ENCODE peak calls at places on chromosomes 2 and 18, in nine cellular contexts. One of them, this sample, is unnamed. For H3K4me1 and H3K27me3, the result is how much of the 10 kb centered on the place peaks cover.

GRCh38 chr18:67302043-67302442 is 214.5 kb downstream of the DSEL start:
- DNase-seq in heart left ventricle: no peak
- DNase-seq in CD8-positive, alpha-beta T cell: no peak
- DNase-seq in ascending aorta: no peak
- DNase-seq in Panc1: no peak
- DNase-seq in upper lobe of left lung: no peak
- DNase-seq in endothelial cell of umbilical vein: peak
- DNase-seq in lower lobe of right lung: no peak
- DNase-seq in adrenal gland: no peak
- DNase-seq in this sample: no peak

GRCh38 chr2:220104871-220105351 is 477.5 kb downstream of the SLC4A3 start:
- DNase-seq in lower lobe of right lung: no peak
- DNase-seq in upper lobe of left lung: no peak
- DNase-seq in endothelial cell of umbilical vein: no peak
- DNase-seq in adrenal gland: no peak
- DNase-seq in heart left ventricle: peak
- DNase-seq in Panc1: no peak
- DNase-seq in CD8-positive, alpha-beta T cell: no peak
- DNase-seq in ascending aorta: no peak
- DNase-seq in this sample: no peak

GRCh38 chr2:101787097-101787496 is 89.6 kb downstream of the MAP4K4 start:
- DNase-seq in ascending aorta: no peak
- DNase-seq in heart left ventricle: no peak
- DNase-seq in lower lobe of right lung: no peak
- DNase-seq in adrenal gland: no peak
- DNase-seq in Panc1: no peak
- DNase-seq in CD8-positive, alpha-beta T cell: no peak
- DNase-seq in endothelial cell of umbilical vein: no peak
- DNase-seq in upper lobe of left lung: no peak
- DNase-seq in this sample: no peak

GRCh38 chr2:69936913-69937312 is 22.0 kb downstream of the MXD1 start:
- DNase-seq in heart left ventricle: no peak
- DNase-seq in ascending aorta: no peak
- DNase-seq in endothelial cell of umbilical vein: peak
- DNase-seq in adrenal gland: no peak
- DNase-seq in Panc1: no peak
- DNase-seq in lower lobe of right lung: no peak
- DNase-seq in upper lobe of left lung: peak
- DNase-seq in CD8-positive, alpha-beta T cell: no peak
- DNase-seq in this sample: no peak

GRCh38 chr2:176536739-176537138 is 267.5 kb downstream of the MTX2 start:
- DNase-seq in adrenal gland: no peak
- DNase-seq in heart left ventricle: no peak
- DNase-seq in lower lobe of right lung: no peak
- DNase-seq in Panc1: no peak
- DNase-seq in upper lobe of left lung: no peak
- DNase-seq in ascending aorta: no peak
- DNase-seq in endothelial cell of umbilical vein: no peak
- DNase-seq in CD8-positive, alpha-beta T cell: no peak
- DNase-seq in this sample: no peak

GRCh38 chr18:37304012-37304680 is 261.5 kb downstream of the CELF4 start:
- DNase-seq in lower lobe of right lung: no peak
- DNase-seq in CD8-positive, alpha-beta T cell: no peak
- DNase-seq in heart left ventricle: no peak
- DNase-seq in ascending aorta: no peak
- DNase-seq in upper lobe of left lung: no peak
- DNase-seq in endothelial cell of umbilical vein: no peak
- DNase-seq in adrenal gland: no peak
- DNase-seq in Panc1: no peak
- DNase-seq in this sample: no peak

GRCh38 chr18:26901020-26901419 is 35.5 kb upstream of the AQP4 start:
- DNase-seq in heart left ventricle: no peak
- DNase-seq in ascending aorta: no peak
- DNase-seq in upper lobe of left lung: no peak
- DNase-seq in lower lobe of right lung: no peak
- DNase-seq in CD8-positive, alpha-beta T cell: no peak
- DNase-seq in endothelial cell of umbilical vein: no peak
- DNase-seq in adrenal gland: no peak
- DNase-seq in Panc1: no peak
- DNase-seq in this sample: no peak

GRCh38 chr2:206718296-206718695 is at the start of gene DYTN:
- DNase-seq in endothelial cell of umbilical vein: no peak
- DNase-seq in lower lobe of right lung: no peak
- DNase-seq in ascending aorta: no peak
- DNase-seq in Panc1: no peak
- DNase-seq in upper lobe of left lung: no peak
- DNase-seq in heart left ventricle: no peak
- DNase-seq in CD8-positive, alpha-beta T cell: no peak
- DNase-seq in adrenal gland: no peak
- DNase-seq in this sample: no peak

GRCh38 chr2:187917535-187917934 is 363.3 kb upstream of the TFPI start:
- DNase-seq in adrenal gland: no peak
- DNase-seq in CD8-positive, alpha-beta T cell: no peak
- DNase-seq in ascending aorta: no peak
- DNase-seq in Panc1: no peak
- DNase-seq in upper lobe of left lung: no peak
- DNase-seq in heart left ventricle: no peak
- DNase-seq in endothelial cell of umbilical vein: no peak
- DNase-seq in lower lobe of right lung: no peak
- DNase-seq in this sample: no peak

GRCh38 chr2:127149384-127149783 is 42.4 kb upstream of the BIN1 start:
- DNase-seq in adrenal gland: no peak
- DNase-seq in ascending aorta: no peak
- DNase-seq in endothelial cell of umbilical vein: peak
- DNase-seq in upper lobe of left lung: no peak
- DNase-seq in Panc1: no peak
- DNase-seq in CD8-positive, alpha-beta T cell: no peak
- DNase-seq in heart left ventricle: no peak
- DNase-seq in lower lobe of right lung: no peak
- DNase-seq in this sample: no peak

DNA sequence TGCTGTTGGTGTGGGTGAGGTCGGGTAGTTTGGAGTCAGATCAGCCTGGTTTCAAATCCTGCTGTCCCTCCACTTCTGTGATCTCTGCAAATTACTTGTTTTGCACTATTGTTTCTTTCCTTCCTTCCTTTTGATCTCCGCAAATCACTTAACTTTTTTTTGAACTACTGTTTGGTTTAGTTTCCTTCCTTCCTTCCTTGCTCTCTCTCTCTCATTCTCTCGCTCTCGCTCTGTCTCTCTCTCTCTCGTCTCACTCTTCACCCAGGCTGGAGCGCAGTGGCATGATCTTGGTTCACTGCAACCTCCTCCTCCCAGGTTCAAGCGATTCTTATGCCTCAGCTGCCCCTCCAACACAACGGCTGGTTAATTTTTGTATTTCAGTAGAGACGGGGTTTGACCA is 141.6 kb upstream of the ITGA6 start:
- DNase-seq in heart left ventricle: no peak
- DNase-seq in Panc1: no peak
- DNase-seq in CD8-positive, alpha-beta T cell: no peak
- DNase-seq in upper lobe of left lung: no peak
- DNase-seq in ascending aorta: no peak
- DNase-seq in endothelial cell of umbilical vein: no peak
- DNase-seq in adrenal gland: no peak
- DNase-seq in lower lobe of right lung: no peak
- DNase-seq in this sample: no peak
- H3K4me1 ChIP-seq in heart left ventricle: under half
- H3K4me1 ChIP-seq in Panc1: under half
- H3K4me1 ChIP-seq in CD8-positive, alpha-beta T cell: under half
- H3K4me1 ChIP-seq in upper lobe of left lung: under half
- H3K4me1 ChIP-seq in ascending aorta: under half
- H3K4me1 ChIP-seq in endothelial cell of umbilical vein: half or more
- H3K4me1 ChIP-seq in adrenal gland: under half
- H3K4me1 ChIP-seq in lower lobe of right lung: under half
- H3K4me1 ChIP-seq in this sample: under half

GRCh38 chr2:10075571-10076209 is 4.5 kb downstream of the CYS1 start:
- DNase-seq in heart left ventricle: no peak
- DNase-seq in lower lobe of right lung: no peak
- DNase-seq in ascending aorta: no peak
- DNase-seq in upper lobe of left lung: no peak
- DNase-seq in endothelial cell of umbilical vein: no peak
- DNase-seq in CD8-positive, alpha-beta T cell: no peak
- DNase-seq in adrenal gland: peak
- DNase-seq in Panc1: no peak
- DNase-seq in this sample: no peak
- H3K27me3 ChIP-seq in heart left ventricle: under half
- H3K27me3 ChIP-seq in lower lobe of right lung: under half
- H3K27me3 ChIP-seq in ascending aorta: under half
- H3K27me3 ChIP-seq in upper lobe of left lung: under half
- H3K27me3 ChIP-seq in endothelial cell of umbilical vein: under half
- H3K27me3 ChIP-seq in CD8-positive, alpha-beta T cell: under half
- H3K27me3 ChIP-seq in adrenal gland: under half
- H3K27me3 ChIP-seq in Panc1: under half
- H3K27me3 ChIP-seq in this sample: under half

GRCh38 chr18:76524900-76525698 is 30.1 kb upstream of the ZNF516 start:
- DNase-seq in adrenal gland: no peak
- DNase-seq in upper lobe of left lung: no peak
- DNase-seq in ascending aorta: no peak
- DNase-seq in endothelial cell of umbilical vein: no peak
- DNase-seq in lower lobe of right lung: no peak
- DNase-seq in Panc1: no peak
- DNase-seq in CD8-positive, alpha-beta T cell: no peak
- DNase-seq in heart left ventricle: no peak
- DNase-seq in this sample: no peak

GRCh38 chr18:76530391-76530790 is 35.3 kb upstream of the ZNF516 start:
- DNase-seq in heart left ventricle: no peak
- DNase-seq in upper lobe of left lung: no peak
- DNase-seq in ascending aorta: no peak
- DNase-seq in Panc1: no peak
- DNase-seq in endothelial cell of umbilical vein: no peak
- DNase-seq in adrenal gland: no peak
- DNase-seq in lower lobe of right lung: no peak
- DNase-seq in CD8-positive, alpha-beta T cell: no peak
- DNase-seq in this sample: no peak

GRCh38 chr18:76530846-76531245 is 35.8 kb upstream of the ZNF516 start:
- DNase-seq in upper lobe of left lung: no peak
- DNase-seq in heart left ventricle: no peak
- DNase-seq in CD8-positive, alpha-beta T cell: no peak
- DNase-seq in Panc1: no peak
- DNase-seq in lower lobe of right lung: no peak
- DNase-seq in ascending aorta: no peak
- DNase-seq in adrenal gland: no peak
- DNase-seq in endothelial cell of umbilical vein: no peak
- DNase-seq in this sample: no peak

GRCh38 chr18:76529433-76529811 is 34.4 kb upstream of the ZNF516 start:
- DNase-seq in Panc1: no peak
- DNase-seq in ascending aorta: no peak
- DNase-seq in upper lobe of left lung: no peak
- DNase-seq in heart left ventricle: no peak
- DNase-seq in lower lobe of right lung: no peak
- DNase-seq in CD8-positive, alpha-beta T cell: no peak
- DNase-seq in adrenal gland: no peak
- DNase-seq in endothelial cell of umbilical vein: no peak
- DNase-seq in this sample: no peak

DNA sequence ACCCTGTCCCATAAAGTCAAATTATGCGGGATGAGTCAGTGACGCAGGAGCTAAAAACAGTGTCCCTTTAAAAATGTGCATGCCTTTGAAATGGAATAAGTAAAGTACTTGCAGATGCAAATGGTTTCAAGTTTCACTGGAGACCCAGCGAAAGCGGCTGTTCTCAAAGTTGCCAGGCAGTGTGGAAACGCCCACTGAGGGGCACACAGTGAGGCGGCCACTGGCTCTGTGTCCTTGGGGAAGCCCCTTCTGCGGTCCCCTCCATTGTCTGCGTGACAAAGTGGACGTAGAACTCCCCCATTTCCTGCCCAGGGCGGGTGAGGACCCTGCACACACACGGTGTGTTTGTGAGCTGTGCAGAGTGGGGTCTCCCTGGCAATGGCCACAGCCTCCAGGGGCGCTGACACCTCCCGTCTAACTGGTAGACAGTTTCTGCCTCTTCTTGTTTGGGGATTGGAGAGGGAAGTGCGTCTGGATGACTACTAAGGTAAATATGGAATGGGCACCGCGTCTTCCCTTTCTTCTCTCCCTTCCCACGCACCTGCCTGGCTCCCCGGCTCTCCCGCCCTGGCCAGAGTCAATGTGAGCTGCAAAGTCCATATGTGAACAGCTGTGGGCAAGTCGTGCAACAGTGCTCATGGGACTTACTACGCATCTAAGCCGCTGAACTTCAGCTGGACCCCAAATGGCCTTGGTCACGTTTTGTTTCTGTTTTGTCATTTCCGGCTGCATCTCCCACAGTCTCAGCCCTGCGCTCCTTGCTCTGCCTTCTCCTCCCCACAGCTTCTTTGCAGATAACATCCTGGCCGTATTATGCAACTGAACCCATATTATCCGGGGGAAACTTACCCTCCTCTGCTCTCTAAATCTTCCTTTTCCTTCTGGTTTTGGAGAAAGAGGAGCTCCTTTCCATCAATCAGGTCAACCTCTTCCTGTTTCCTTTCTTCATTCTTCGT is 33.7 kb upstream of the ZNF516 start:
- DNase-seq in lower lobe of right lung: no peak
- DNase-seq in ascending aorta: no peak
- DNase-seq in heart left ventricle: peak
- DNase-seq in CD8-positive, alpha-beta T cell: no peak
- DNase-seq in Panc1: no peak
- DNase-seq in upper lobe of left lung: peak
- DNase-seq in endothelial cell of umbilical vein: no peak
- DNase-seq in adrenal gland: peak
- DNase-seq in this sample: no peak
- TF ChIP-seq CTCF in lower lobe of right lung: no peak
- TF ChIP-seq CTCF in ascending aorta: no peak
- TF ChIP-seq CTCF in heart left ventricle: no peak
- TF ChIP-seq CTCF in CD8-positive, alpha-beta T cell: no peak
- TF ChIP-seq CTCF in Panc1: no peak
- TF ChIP-seq CTCF in upper lobe of left lung: no peak
- TF ChIP-seq CTCF in endothelial cell of umbilical vein: no peak
- TF ChIP-seq CTCF in adrenal gland: no peak
- TF ChIP-seq CTCF in this sample: no peak

GRCh38 chr2:20634430-20635095 is 16.3 kb downstream of the HS1BP3 start:
- DNase-seq in adrenal gland: peak
- DNase-seq in CD8-positive, alpha-beta T cell: no peak
- DNase-seq in Panc1: no peak
- DNase-seq in lower lobe of right lung: peak
- DNase-seq in heart left ventricle: no peak
- DNase-seq in endothelial cell of umbilical vein: no peak
- DNase-seq in upper lobe of left lung: peak
- DNase-seq in ascending aorta: peak
- DNase-seq in this sample: no peak

GRCh38 chr2:20638014-20638413 is 12.9 kb downstream of the HS1BP3 start:
- DNase-seq in ascending aorta: no peak
- DNase-seq in upper lobe of left lung: no peak
- DNase-seq in adrenal gland: no peak
- DNase-seq in endothelial cell of umbilical vein: no peak
- DNase-seq in Panc1: no peak
- DNase-seq in lower lobe of right lung: no peak
- DNase-seq in CD8-positive, alpha-beta T cell: no peak
- DNase-seq in heart left ventricle: no peak
- DNase-seq in this sample: no peak

GRCh38 chr2:20635096-20635475 is 15.8 kb downstream of the HS1BP3 start:
- DNase-seq in adrenal gland: no peak
- DNase-seq in ascending aorta: no peak
- DNase-seq in endothelial cell of umbilical vein: peak
- DNase-seq in Panc1: no peak
- DNase-seq in upper lobe of left lung: peak
- DNase-seq in heart left ventricle: no peak
- DNase-seq in CD8-positive, alpha-beta T cell: no peak
- DNase-seq in lower lobe of right lung: peak
- DNase-seq in this sample: no peak

GRCh38 chr2:20637147-20637546 is 13.8 kb downstream of the HS1BP3 start:
- DNase-seq in Panc1: no peak
- DNase-seq in CD8-positive, alpha-beta T cell: no peak
- DNase-seq in upper lobe of left lung: no peak
- DNase-seq in lower lobe of right lung: no peak
- DNase-seq in ascending aorta: peak
- DNase-seq in heart left ventricle: peak
- DNase-seq in adrenal gland: peak
- DNase-seq in endothelial cell of umbilical vein: no peak
- DNase-seq in this sample: no peak

GRCh38 chr2:20635698-20636584 is 15.0 kb downstream of the HS1BP3 start:
- DNase-seq in lower lobe of right lung: peak
- DNase-seq in upper lobe of left lung: peak
- DNase-seq in endothelial cell of umbilical vein: peak
- DNase-seq in Panc1: no peak
- DNase-seq in adrenal gland: peak
- DNase-seq in heart left ventricle: peak
- DNase-seq in CD8-positive, alpha-beta T cell: no peak
- DNase-seq in ascending aorta: peak
- DNase-seq in this sample: peak
- H3K4me1 ChIP-seq in lower lobe of right lung: under half
- H3K4me1 ChIP-seq in upper lobe of left lung: under half
- H3K4me1 ChIP-seq in endothelial cell of umbilical vein: under half
- H3K4me1 ChIP-seq in Panc1: under half
- H3K4me1 ChIP-seq in adrenal gland: under half
- H3K4me1 ChIP-seq in heart left ventricle: under half
- H3K4me1 ChIP-seq in CD8-positive, alpha-beta T cell: under half
- H3K4me1 ChIP-seq in ascending aorta: half or more
- H3K4me1 ChIP-seq in this sample: half or more

This sample was measured in right atrium auricular region.